ENCODE peak calls at places on chromosome 22, in four cellular contexts. U, S, C and X are unnamed samples.

GRCh38 chr22:19018256-19018655 is 82.2 kb upstream of the PRODH start:
- DNase-seq in U (no peak), S (no peak), C (no peak), X (no peak)

GRCh38 chr22:22579869-22580604 is 21.0 kb upstream of the PRAME start:
- DNase-seq in U (no peak), S (no peak), C (no peak), X (no peak)

GRCh38 chr22:44179989-44180705 is 578 bp upstream of the PARVG start:
- DNase-seq in U (no peak), S (no peak), C (no peak), X (no peak)

GRCh38 chr22:48692734-48693376 is 1134.8 kb downstream of the BRD1 start:
- DNase-seq in U (no peak), S (no peak), C (peak; percentile 51), X (no peak)

GRCh38 chr22:44573451-44573850 is 75.4 kb upstream of the RTL6 start:
- DNase-seq in U (no peak), S (no peak), C (peak; percentile 9), X (no peak)

GRCh38 chr22:27581241-27581640 is 220.3 kb downstream of the MN1 start:
- DNase-seq in U (no peak), S (no peak), C (no peak), X (no peak)

GRCh38 chr22:50585781-50586180 is 3.1 kb upstream of the CHKB start:
- DNase-seq in U (no peak), S (no peak), C (no peak), X (no peak)

GRCh38 chr22:50507991-50508884 is at the start of gene NCAPH2:
- DNase-seq in U (peak; percentile 85), S (peak; percentile 100), C (peak; percentile 99), X (peak; percentile 97)

GRCh38 chr22:38220163-38220562 is 18.4 kb downstream of the MAFF start:
- DNase-seq in U (no peak), S (no peak), C (no peak), X (peak; percentile 50)

GRCh38 chr22:38221407-38221806 is 19.6 kb downstream of the MAFF start:
- DNase-seq in U (no peak), S (no peak), C (no peak), X (no peak)

GRCh38 chr22:38220653-38221386 is 19.0 kb downstream of the MAFF start:
- DNase-seq in U (no peak), S (no peak), C (no peak), X (peak; percentile 46)

GRCh38 chr22:38219644-38220043 is 17.9 kb downstream of the MAFF start:
- DNase-seq in U (no peak), S (no peak), C (no peak), X (peak; percentile 72)

GRCh38 chr22:38218661-38219331 is 17.0 kb downstream of the MAFF start:
- DNase-seq in U (peak; percentile 59), S (peak; percentile 47), C (peak; percentile 84), X (no peak)
- TF ChIP-seq CTCF in U (no peak), S (no peak), C (no peak), X (no peak)

GRCh38 chr22:20319745-20320658 is at the start of gene DGCR6L:
- DNase-seq in U (peak; percentile 78), S (peak; percentile 99), C (peak; percentile 98), X (peak; percentile 96)
- TF ChIP-seq CTCF in U (no peak), S (no peak), C (no peak), X (no peak)

GRCh38 chr22:30882181-30882771 is 86.3 kb downstream of the MORC2 start:
- DNase-seq in U (no peak), S (no peak), C (no peak), X (no peak)

GRCh38 chr22:30884211-30885000 is 84.2 kb downstream of the MORC2 start:
- DNase-seq in U (no peak), S (no peak), C (peak; percentile 53), X (peak; percentile 6)

GRCh38 chr22:30883586-30884145 is 84.9 kb downstream of the MORC2 start:
- DNase-seq in U (no peak), S (no peak), C (peak; percentile 24), X (no peak)

GRCh38 chr22:30881361-30882180 is 87.0 kb downstream of the MORC2 start:
- DNase-seq in U (no peak), S (no peak), C (peak; percentile 67), X (peak; percentile 28)

GRCh38 chr22:30882974-30883533 is 85.5 kb downstream of the MORC2 start:
- DNase-seq in U (no peak), S (no peak), C (peak; percentile 40), X (peak; percentile 9)
- TF ChIP-seq CTCF in U (no peak), S (no peak), C (no peak), X (no peak)

GRCh38 chr22:36284171-36284571 is 31.2 kb downstream of the APOL1 start:
- DNase-seq in U (no peak), S (peak; percentile 14), C (no peak), X (no peak)

GRCh38 chr22:36287881-36288515 is 35.1 kb downstream of the APOL1 start:
- DNase-seq in U (no peak), S (no peak), C (no peak), X (no peak)

GRCh38 chr22:36285017-36285416 is 32.1 kb downstream of the APOL1 start:
- DNase-seq in U (no peak), S (peak; percentile 16), C (no peak), X (no peak)

GRCh38 chr22:36285545-36285944 is 32.6 kb downstream of the APOL1 start:
- DNase-seq in U (no peak), S (no peak), C (no peak), X (no peak)

GRCh38 chr22:36286096-36286957 is 33.4 kb downstream of the APOL1 start:
- DNase-seq in U (peak; percentile 71), S (peak; percentile 85), C (peak; percentile 85), X (peak; percentile 89)
- TF ChIP-seq CTCF in U (peak; percentile 65), S (peak; percentile 91), C (peak; percentile 88), X (peak; percentile 95)

GRCh38 chr22:35451602-35452001 is 51.7 kb downstream of the MCM5 start:
- DNase-seq in U (no peak), S (no peak), C (no peak), X (peak; percentile 53)
- TF ChIP-seq CTCF in U (no peak), S (no peak), C (no peak), X (no peak)

DNA sequence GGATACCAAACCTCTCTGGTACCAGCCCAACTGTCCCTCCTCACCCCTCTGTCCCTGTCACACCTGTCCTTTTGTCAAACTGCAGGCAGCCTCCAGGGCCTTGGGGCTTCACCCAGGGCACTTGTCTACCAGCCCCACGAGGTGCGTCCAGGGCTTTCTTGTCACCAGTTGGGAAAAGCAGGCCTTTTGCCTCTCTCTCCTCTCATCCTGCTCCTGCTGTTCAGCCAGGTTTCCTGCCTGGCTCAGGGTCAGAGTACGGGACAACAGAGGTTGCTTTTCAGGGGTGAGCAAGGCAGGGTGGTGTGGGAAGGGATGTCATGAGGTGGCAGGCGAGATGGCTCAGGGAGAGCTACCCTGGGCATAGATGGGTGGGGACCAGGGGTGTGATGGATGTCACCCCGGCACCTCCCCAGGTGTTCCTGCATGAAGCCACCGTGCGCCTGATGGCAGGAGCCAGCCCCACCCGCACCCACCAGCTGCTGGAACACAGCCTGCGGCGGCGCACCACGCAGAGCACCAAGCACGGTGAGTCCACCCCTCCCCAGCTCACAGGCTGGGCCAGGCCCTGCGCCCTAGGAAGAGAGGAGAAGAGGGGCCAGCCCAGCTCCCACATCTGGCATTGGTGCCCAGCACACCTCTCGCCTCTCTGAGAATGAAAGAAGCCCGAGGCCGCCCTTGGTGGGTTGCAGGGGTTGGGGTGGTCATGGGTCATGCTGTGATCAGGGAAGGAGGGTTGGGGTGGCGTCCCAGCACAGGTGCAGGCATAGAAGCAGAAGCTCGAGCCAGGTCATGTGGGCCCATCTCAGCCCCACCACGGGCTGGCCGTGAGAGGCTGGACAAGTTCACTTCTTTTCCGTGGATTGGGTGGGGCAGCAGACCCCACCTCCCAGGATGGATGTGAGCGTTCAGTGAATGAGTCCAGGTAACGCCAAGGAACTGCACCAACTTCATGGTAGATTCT is 10.1 kb downstream of the SHISA8 start:
- DNase-seq in U (no peak), S (no peak), C (no peak), X (no peak)
- TF ChIP-seq CTCF in U (no peak), S (no peak), C (no peak), X (no peak)

GRCh38 chr22:46738961-46739870 is 1.2 kb upstream of the CERK start:
- DNase-seq in U (peak; percentile 88), S (no peak), C (peak; percentile 77), X (peak; percentile 43)
- TF ChIP-seq CTCF in U (peak; percentile 55), S (no peak), C (no peak), X (no peak)

GRCh38 chr22:41401781-41402648 is 20.3 kb downstream of the TEF start:
- DNase-seq in U (peak; percentile 57), S (no peak), C (peak; percentile 87), X (peak; percentile 44)
- TF ChIP-seq CTCF in U (no peak), S (no peak), C (no peak), X (no peak)